ENCODE peak calls at places on chromosomes 13 and 19, in five cellular contexts. Y, K, O, X and U are unnamed samples.
A peak's percentile ranks its signal among the peaks of the same experiment; 100 is the strongest.

GRCh38 chr19:57559008-57559403 is 657 bp downstream of the ZNF550 start:
- DNase-seq in Y (peak; percentile 37), K (no peak), O (peak; percentile 72), X (no peak), U (no peak)

GRCh38 chr19:4745986-4746385 is 22.3 kb upstream of the DPP9 start:
- DNase-seq in Y (no peak), K (no peak), O (no peak), X (no peak), U (no peak)

GRCh38 chr19:3236272-3236671 is 11.8 kb downstream of the CELF5 start:
- DNase-seq in Y (no peak), K (no peak), O (no peak), X (no peak), U (no peak)

GRCh38 chr19:13117176-13117771 is 734 bp upstream of the TRMT1 start:
- DNase-seq in Y (no peak), K (no peak), O (no peak), X (no peak), U (no peak)

GRCh38 chr13:25752957-25753540 is 298.8 kb downstream of the SHISA2 start:
- DNase-seq in Y (no peak), K (no peak), O (no peak), X (no peak), U (no peak)

GRCh38 chr13:26707122-26708006 is 53.2 kb downstream of the GPR12 start:
- DNase-seq in Y (no peak), K (no peak), O (no peak), X (peak; percentile 41), U (no peak)

GRCh38 chr19:13110099-13110610 is 6.4 kb downstream of the TRMT1 start:
- DNase-seq in Y (no peak), K (no peak), O (no peak), X (no peak), U (no peak)

GRCh38 chr13:110506859-110507566 is 54.5 kb downstream of the RAB20 start:
- DNase-seq in Y (no peak), K (peak; percentile 78), O (no peak), X (no peak), U (peak; percentile 85)

GRCh38 chr13:103246581-103247200 is 180.5 kb upstream of the SLC10A2 start:
- DNase-seq in Y (no peak), K (no peak), O (no peak), X (no peak), U (no peak)

GRCh38 chr13:49082653-49083536 is 107.2 kb downstream of the FNDC3A start:
- DNase-seq in Y (no peak), K (no peak), O (no peak), X (no peak), U (no peak)

GRCh38 chr13:66553391-66553790 is 676.7 kb downstream of the PCDH9 start:
- DNase-seq in Y (no peak), K (no peak), O (no peak), X (no peak), U (no peak)

GRCh38 chr13:87878706-87879105 is 207.5 kb downstream of the SLITRK5 start:
- DNase-seq in Y (no peak), K (no peak), O (no peak), X (no peak), U (no peak)

GRCh38 chr13:73849292-73849691 is 284.9 kb downstream of the KLF12 start:
- DNase-seq in Y (no peak), K (no peak), O (no peak), X (peak; percentile 21), U (no peak)

GRCh38 chr19:17931532-17932191 is 1.2 kb upstream of the CCDC124 start:
- DNase-seq in Y (no peak), K (no peak), O (no peak), X (peak; percentile 80), U (no peak)

GRCh38 chr19:19185853-19186728 is 5.9 kb downstream of the BORCS8 start:
- DNase-seq in Y (no peak), K (no peak), O (no peak), X (peak; percentile 61), U (no peak)

GRCh38 chr19:2026770-2027169 is 11.3 kb upstream of the BTBD2 start:
- DNase-seq in Y (no peak), K (no peak), O (no peak), X (no peak), U (no peak)

GRCh38 chr19:6221878-6222746 is 57.7 kb downstream of the MLLT1 start:
- DNase-seq in Y (no peak), K (no peak), O (peak; percentile 71), X (no peak), U (no peak)

DNA sequence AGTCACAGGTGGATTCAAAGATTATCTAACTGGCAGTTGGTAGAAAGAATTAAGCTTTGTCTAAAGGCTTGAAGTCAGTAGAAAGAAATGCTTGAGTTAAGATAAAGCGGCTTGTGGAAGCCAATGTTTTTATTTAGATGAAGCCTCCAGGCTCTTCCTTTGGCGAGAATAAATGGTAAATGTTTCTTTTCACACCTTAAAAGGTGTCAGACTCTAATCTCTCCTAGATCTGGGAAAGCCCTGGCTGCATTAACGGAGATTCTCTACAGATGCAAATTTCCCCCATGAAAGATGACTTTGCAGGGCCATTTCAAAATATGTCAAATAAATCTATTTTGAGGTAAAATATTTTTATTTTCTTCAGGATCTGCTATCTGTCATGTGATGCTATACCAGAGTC is 37.8 kb upstream of the PCCA start:
- DNase-seq in Y (no peak), K (no peak), O (no peak), X (no peak), U (no peak)
- TF ChIP-seq POLR2AphosphoS5 in Y (no peak), K (no peak), O (no peak), X (no peak), U (no peak)

GRCh38 chr19:10701955-10702307 is 692 bp downstream of the QTRT1 start:
- DNase-seq in Y (no peak), K (no peak), O (no peak), X (no peak), U (no peak)
- TF ChIP-seq POLR2A in Y (no peak), K (no peak), O (no peak), X (no peak), U (no peak)

GRCh38 chr13:40430234-40430633 is 236.2 kb downstream of the FOXO1 start:
- DNase-seq in Y (no peak), K (no peak), O (no peak), X (no peak), U (peak; percentile 79)
- TF ChIP-seq POLR2AphosphoS5 in Y (no peak), K (no peak), O (no peak), X (no peak), U (peak; percentile 89)

GRCh38 chr19:48695743-48696352 is at the start of gene FUT2:
- DNase-seq in Y (no peak), K (no peak), O (no peak), X (no peak), U (no peak)
- TF ChIP-seq POLR2A in Y (no peak), K (no peak), O (no peak), X (no peak), U (no peak)

GRCh38 chr19:40688987-40689338 is 1.5 kb downstream of the NUMBL start:
- DNase-seq in Y (no peak), K (no peak), O (no peak), X (no peak), U (no peak)
- TF ChIP-seq POLR2AphosphoS5 in Y (no peak), K (no peak), O (no peak), X (no peak), U (no peak)

DNA sequence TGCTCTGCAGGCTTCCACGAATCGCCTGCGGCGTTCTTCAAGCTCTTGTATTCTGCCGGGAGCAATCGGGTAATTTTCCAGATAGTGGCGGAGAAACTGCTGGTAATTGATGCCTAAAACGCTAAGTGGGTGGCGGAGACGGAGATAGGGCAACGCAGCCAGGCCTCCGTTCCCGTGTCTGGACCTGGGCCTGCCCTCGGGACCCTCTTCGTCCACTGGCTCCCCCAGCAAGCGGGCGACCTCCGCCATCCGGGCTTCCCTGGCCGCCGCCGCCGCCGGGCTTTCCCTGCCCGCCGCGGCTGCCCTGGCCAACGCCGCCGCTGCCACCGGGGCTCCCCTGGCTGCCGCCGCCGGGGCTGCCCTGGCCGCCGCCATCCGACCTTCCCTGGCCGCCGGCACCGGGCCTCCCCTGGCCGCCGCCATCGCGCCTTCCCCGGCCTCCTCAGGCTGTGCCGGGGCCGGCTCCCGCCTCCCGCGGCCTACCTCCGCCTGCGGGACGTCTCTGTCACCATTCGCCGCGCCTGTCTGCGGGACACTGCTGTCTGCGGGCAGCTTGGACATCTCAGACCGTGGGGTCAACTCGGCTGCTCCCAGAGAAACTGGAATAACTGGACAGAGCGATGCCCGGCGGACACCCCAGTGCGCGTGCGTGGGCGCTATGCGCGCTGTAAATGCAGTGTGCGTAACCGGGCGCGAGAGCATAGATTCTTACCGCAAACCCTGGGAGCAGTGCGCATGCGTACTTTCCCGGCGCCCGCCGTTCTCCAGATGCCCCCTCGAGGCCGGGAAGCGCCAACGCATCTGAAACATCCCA is at the start of gene EID2:
- DNase-seq in Y (peak; percentile 83), K (peak; percentile 97), O (peak; percentile 97), X (no peak), U (peak; percentile 98)
- TF ChIP-seq POLR2A in Y (peak; percentile 78), K (peak; percentile 58), O (no peak), X (no peak), U (peak; percentile 87)

DNA sequence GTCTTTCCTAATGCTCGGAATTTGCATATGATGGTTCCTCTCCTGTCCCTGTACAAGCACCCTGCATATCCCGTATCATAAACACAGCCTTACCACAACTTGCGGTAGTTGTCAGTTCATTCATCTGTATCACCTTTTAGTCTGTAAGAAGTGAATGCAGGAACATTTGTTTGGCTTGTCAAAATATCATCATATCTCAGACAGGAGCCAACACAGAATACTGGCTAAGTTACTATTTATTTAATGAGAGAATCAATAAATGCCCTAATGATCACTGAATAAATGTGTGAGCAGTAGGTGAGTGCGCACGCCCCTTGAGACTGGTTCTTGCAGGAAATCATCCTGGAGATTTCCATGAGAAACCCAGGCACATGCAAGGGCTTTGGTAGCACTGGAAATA is 182.8 kb downstream of the MYO16 start:
- DNase-seq in Y (no peak), K (no peak), O (no peak), X (no peak), U (no peak)
- TF ChIP-seq POLR2AphosphoS5 in Y (no peak), K (no peak), O (no peak), X (no peak), U (no peak)

GRCh38 chr13:24087611-24088235 is 72.8 kb upstream of the SPATA13 start:
- DNase-seq in Y (no peak), K (no peak), O (no peak), X (no peak), U (no peak)
- TF ChIP-seq POLR2A in Y (no peak), K (no peak), O (no peak), X (no peak), U (no peak)